ENCODE peak calls at places on chromosomes 5 and 9, in five cellular contexts. O is A549, K is mammary epithelial cell, Y is GM23338, Q is neural progenitor cell. E is an unnamed sample.

GRCh38 chr5:113253037-113253436 is 181.8 kb downstream of the TSSK1B start:
- DNase-seq in O (no peak), K (no peak), Y (no peak), Q (no peak), E (no peak)

GRCh38 chr5:57598756-57599155 is 116.1 kb upstream of the ACTBL2 start:
- DNase-seq in O (peak; percentile 43), K (peak; percentile 82), Y (no peak), Q (no peak), E (peak; percentile 0)

GRCh38 chr5:62896121-62896893 is 317.7 kb downstream of the LRRC70 start:
- DNase-seq in O (no peak), K (no peak), Y (peak; percentile 6), Q (no peak), E (no peak)

GRCh38 chr9:132745911-132746709 is 75.8 kb downstream of the GTF3C4 start:
- DNase-seq in O (no peak), K (no peak), Y (no peak), Q (no peak), E (no peak)

GRCh38 chr5:173920866-173921265 is 32.7 kb downstream of the CPEB4 start:
- DNase-seq in O (no peak), K (no peak), Y (no peak), Q (no peak), E (no peak)

GRCh38 chr9:113474372-113474771 is 10.8 kb downstream of the RGS3 start:
- DNase-seq in O (no peak), K (no peak), Y (no peak), Q (no peak), E (no peak)

GRCh38 chr5:1137567-1138444 is 25.9 kb upstream of the SLC12A7 start:
- DNase-seq in O (peak; percentile 36), K (no peak), Y (no peak), Q (no peak), E (no peak)

GRCh38 chr9:114733814-114734213 is 51.8 kb upstream of the TEX48 start:
- DNase-seq in O (peak; percentile 61), K (peak; percentile 95), Y (no peak), Q (no peak), E (no peak)

GRCh38 chr9:75183293-75183692 is 95.0 kb downstream of the OSTF1 start:
- DNase-seq in O (no peak), K (no peak), Y (no peak), Q (no peak), E (no peak)

GRCh38 chr5:14706615-14707021 is 42.1 kb downstream of the OTULIN start:
- DNase-seq in O (no peak), K (peak; percentile 44), Y (no peak), Q (no peak), E (no peak)

GRCh38 chr5:178209334-178210072 is 5.2 kb downstream of the HNRNPAB start:
- DNase-seq in O (no peak), K (no peak), Y (no peak), Q (no peak), E (no peak)

GRCh38 chr5:132283423-132284043 is 10.7 kb upstream of the SLC22A4 start:
- DNase-seq in O (peak; percentile 57), K (peak; percentile 48), Y (peak; percentile 70), Q (no peak), E (no peak)

GRCh38 chr5:148569948-148570347 is 84.4 kb downstream of the HTR4 start:
- DNase-seq in O (no peak), K (no peak), Y (no peak), Q (no peak), E (no peak)

GRCh38 chr5:65808818-65809217 is 86.8 kb downstream of the NLN start:
- DNase-seq in O (peak; percentile 16), K (no peak), Y (no peak), Q (no peak), E (peak; percentile 26)

GRCh38 chr9:136120438-136120844 is 1.8 kb upstream of the TMEM250 start:
- DNase-seq in O (no peak), K (no peak), Y (no peak), Q (no peak), E (no peak)

GRCh38 chr5:145776886-145777285 is 58.3 kb downstream of the PRELID2 start:
- DNase-seq in O (no peak), K (peak; percentile 30), Y (no peak), Q (no peak), E (no peak)

GRCh38 chr9:33952066-33952465 is 96.6 kb downstream of the UBAP2 start:
- DNase-seq in O (no peak), K (no peak), Y (no peak), Q (no peak), E (no peak)

GRCh38 chr5:154312000-154312399 is 121.5 kb downstream of the GALNT10 start:
- DNase-seq in O (no peak), K (no peak), Y (no peak), Q (no peak), E (no peak)

GRCh38 chr9:90874194-90874593 is 72.6 kb downstream of the SYK start:
- DNase-seq in O (no peak), K (no peak), Y (no peak), Q (no peak), E (no peak)

GRCh38 chr5:41413067-41413466 is 97.3 kb downstream of the PLCXD3 start:
- DNase-seq in O (no peak), K (no peak), Y (no peak), Q (no peak), E (no peak)

GRCh38 chr9:18611946-18612345 is 138.0 kb downstream of the ADAMTSL1 start:
- DNase-seq in O (no peak), K (no peak), Y (no peak), Q (no peak), E (no peak)

GRCh38 chr5:5613261-5613990 is 190.9 kb downstream of the ICE1 start:
- DNase-seq in O (no peak), K (no peak), Y (no peak), Q (no peak), E (no peak)

GRCh38 chr5:150486402-150487198 is 21.3 kb upstream of the NDST1 start:
- DNase-seq in O (peak; percentile 64), K (peak; percentile 68), Y (peak; percentile 95), Q (peak; percentile 90), E (peak; percentile 46)

GRCh38 chr5:151068571-151069197 is 12.2 kb downstream of the TNIP1 start:
- DNase-seq in O (no peak), K (no peak), Y (no peak), Q (no peak), E (no peak)

GRCh38 chr9:115733318-115733717 is 420.3 kb upstream of the PAPPA start:
- DNase-seq in O (no peak), K (no peak), Y (peak; percentile 16), Q (no peak), E (no peak)

GRCh38 chr9:118689280-118689679 is 680.0 kb downstream of the BRINP1 start:
- DNase-seq in O (no peak), K (no peak), Y (no peak), Q (no peak), E (no peak)

GRCh38 chr9:132207839-132208615 is 46.2 kb downstream of the NTNG2 start:
- DNase-seq in O (no peak), K (no peak), Y (peak; percentile 68), Q (no peak), E (no peak)

GRCh38 chr9:78680196-78680595 is 383.3 kb downstream of the PSAT1 start:
- DNase-seq in O (no peak), K (no peak), Y (peak; percentile 13), Q (no peak), E (no peak)

DNA sequence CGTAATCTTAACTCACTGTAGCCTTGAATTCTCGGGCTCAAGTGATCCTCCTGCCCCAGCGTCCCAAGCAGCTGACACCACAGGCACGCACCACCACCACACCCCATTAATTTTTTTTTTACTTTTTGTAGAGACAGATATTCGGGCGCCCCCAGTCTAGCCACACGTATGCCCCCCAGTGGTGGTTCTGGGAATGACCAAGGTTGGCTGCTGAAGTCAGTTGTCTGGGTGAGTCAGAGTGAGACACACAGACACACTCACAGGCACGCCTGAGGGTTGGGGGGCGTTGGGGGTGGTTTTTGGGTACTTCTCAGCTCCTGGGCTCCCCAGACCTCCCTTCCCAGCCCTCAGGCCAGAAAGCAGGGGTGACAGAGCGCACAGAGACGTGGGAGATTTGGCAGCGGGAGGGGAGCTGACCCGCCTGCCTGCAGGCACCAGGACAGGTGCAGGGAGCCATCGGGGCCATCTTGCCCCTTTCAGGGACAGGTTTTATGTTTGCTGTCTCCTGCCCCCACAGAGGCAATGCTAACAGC is 4.2 kb upstream of the ENTPD8 start:
- DNase-seq in O (peak; percentile 77), K (peak; percentile 81), Y (peak; percentile 86), Q (peak; percentile 79), E (peak; percentile 56)
- H3K4me2 ChIP-seq in O (peak overlapping the region; percentile 64), K (no peak overlapping the region), Y (peak overlapping the region; percentile 62), Q (no peak overlapping the region), E (peak overlapping the region; percentile 59)

GRCh38 chr9:134403292-134403681 is 77.0 kb downstream of the RXRA start:
- DNase-seq in O (no peak), K (no peak), Y (no peak), Q (no peak), E (no peak)
- H3K4me1 ChIP-seq in O (peaks cover 46% of the 10 kb centered on the region), K (peaks cover 34% of the 10 kb centered on the region), Y (no peaks in the 10 kb centered on the region), Q (peaks cover 8% of the 10 kb centered on the region), E (peaks cover 17% of the 10 kb centered on the region)

GRCh38 chr5:38258319-38259061 is at the start of gene EGFLAM:
- DNase-seq in O (peak; percentile 20), K (peak; percentile 4), Y (peak; percentile 82), Q (peak; percentile 84), E (no peak)

GRCh38 chr5:38263983-38264382 is 5.6 kb downstream of the EGFLAM start:
- DNase-seq in O (no peak), K (no peak), Y (no peak), Q (no peak), E (no peak)

GRCh38 chr5:38257236-38258036 is 923 bp upstream of the EGFLAM start:
- DNase-seq in O (no peak), K (no peak), Y (peak; percentile 46), Q (peak; percentile 71), E (no peak)

GRCh38 chr5:38258037-38258318 is 381 bp upstream of the EGFLAM start:
- DNase-seq in O (no peak), K (no peak), Y (no peak), Q (no peak), E (no peak)

GRCh38 chr5:38259062-38259857 is 901 bp downstream of the EGFLAM start:
- DNase-seq in O (no peak), K (no peak), Y (no peak), Q (peak; percentile 33), E (no peak)
- H3K4me2 ChIP-seq in O (peak overlapping the region; percentile 96), K (peak overlapping the region; percentile 88), Y (peak overlapping the region; percentile 95), Q (peak overlapping the region; percentile 90), E (no peak overlapping the region)

GRCh38 chr5:35849850-35850249 is 6.8 kb upstream of the IL7R start:
- DNase-seq in O (no peak), K (no peak), Y (no peak), Q (no peak), E (no peak)
- H3K4me1 ChIP-seq in O (no peaks in the 10 kb centered on the region), K (peaks cover 13% of the 10 kb centered on the region), Y (no peaks in the 10 kb centered on the region), Q (no peaks in the 10 kb centered on the region), E (peaks cover 6% of the 10 kb centered on the region)

GRCh38 chr5:13029211-13029610 is 915.3 kb downstream of the DNAH5 start:
- DNase-seq in O (no peak), K (no peak), Y (no peak), Q (no peak), E (no peak)

DNA sequence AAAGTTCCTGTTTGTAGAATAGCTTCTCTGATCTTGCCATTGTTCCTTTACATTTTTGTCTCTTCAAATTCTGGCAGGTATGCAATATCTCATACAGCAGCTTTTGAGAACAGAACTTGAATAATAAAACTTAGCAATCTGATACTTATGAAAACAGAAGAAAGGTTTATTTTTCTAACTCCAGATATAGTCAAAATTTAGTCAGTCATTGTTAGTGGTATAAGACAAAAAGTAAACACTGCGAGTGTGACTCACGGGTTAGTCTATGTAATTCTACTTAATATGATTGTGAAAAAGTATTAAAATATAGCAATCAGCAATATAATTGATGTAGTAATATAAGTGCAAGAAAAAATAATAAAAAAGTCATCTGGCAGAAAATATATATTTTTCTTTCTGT is 910.4 kb downstream of the DNAH5 start:
- DNase-seq in O (no peak), K (no peak), Y (no peak), Q (no peak), E (no peak)
- H3K4me2 ChIP-seq in O (no peak overlapping the region), K (no peak overlapping the region), Y (no peak overlapping the region), Q (no peak overlapping the region), E (no peak overlapping the region)

E was measured in HCT116.